ENCODE peak calls at places on chromosomes 5 and 9, in four cellular contexts. X, K, Y and T are unnamed samples.

GRCh38 chr9:99059074-99059894 is 45.6 kb upstream of the TGFBR1 start:
- DNase-seq in K (no peak), Y (no peak), X (no peak), T (no peak)

GRCh38 chr9:38443181-38443580 is 18.9 kb upstream of the IGFBPL1 start:
- DNase-seq in Y (no peak), X (no peak), K (peak; percentile 25), T (no peak)

GRCh38 chr5:170366276-170366675 is 22.9 kb downstream of the KCNMB1 start:
- DNase-seq in Y (no peak), X (no peak), K (no peak), T (no peak)

GRCh38 chr9:3962467-3962866 is 337.4 kb downstream of the GLIS3 start:
- DNase-seq in K (peak; percentile 64), X (no peak), Y (no peak), T (no peak)

GRCh38 chr5:66757219-66757833 is 161.1 kb downstream of the MAST4 start:
- DNase-seq in K (peak; percentile 89), Y (no peak), X (peak; percentile 60), T (no peak)

GRCh38 chr9:70484232-70485130 is 70.0 kb upstream of the KLF9 start:
- DNase-seq in X (peak; percentile 88), Y (no peak), K (peak; percentile 95), T (peak; percentile 49)

GRCh38 chr9:111198936-111199335 is 131.1 kb downstream of the OR2K2 start:
- DNase-seq in K (no peak), Y (no peak), X (no peak), T (no peak)

GRCh38 chr5:38433160-38433861 is 123.1 kb downstream of the LIFR start:
- DNase-seq in K (peak; percentile 93), X (no peak), Y (no peak), T (no peak)

GRCh38 chr5:54357371-54358058 is 47.1 kb upstream of the ARL15 start:
- DNase-seq in Y (no peak), K (no peak), X (no peak), T (no peak)

GRCh38 chr5:1118231-1118698 is 6.4 kb upstream of the SLC12A7 start:
- DNase-seq in Y (no peak), K (peak; percentile 52), X (no peak), T (no peak)

GRCh38 chr9:14263707-14264483 is 50.0 kb downstream of the NFIB start:
- DNase-seq in K (no peak), X (no peak), Y (no peak), T (no peak)

GRCh38 chr5:13034048-13034447 is 910.4 kb downstream of the DNAH5 start:
- DNase-seq in X (no peak), Y (no peak), K (no peak), T (no peak)

GRCh38 chr5:95621839-95622629 is 2.1 kb downstream of the GPR150 start:
- DNase-seq in K (no peak), X (no peak), Y (no peak), T (no peak)

GRCh38 chr5:160289721-160290120 is 22.6 kb downstream of the CCNJL start:
- DNase-seq in Y (no peak), K (no peak), X (no peak), T (no peak)

GRCh38 chr5:79694652-79695051 is 5.0 kb downstream of the CMYA5 start:
- DNase-seq in K (peak; percentile 65), X (no peak), Y (no peak), T (no peak)

GRCh38 chr9:16221350-16221749 is 649.1 kb downstream of the BNC2 start:
- DNase-seq in X (no peak), K (no peak), Y (no peak), T (no peak)

GRCh38 chr9:131707677-131708612 is 31.9 kb downstream of the RAPGEF1 start:
- DNase-seq in X (no peak), Y (no peak), K (peak; percentile 75), T (no peak)

GRCh38 chr5:161411156-161411555 is 135.4 kb downstream of the GABRB2 start:
- DNase-seq in X (no peak), Y (no peak), K (no peak), T (no peak)

GRCh38 chr5:36950586-36951457 is 74.3 kb downstream of the NIPBL start:
- DNase-seq in K (peak; percentile 49), X (no peak), Y (no peak), T (no peak)

GRCh38 chr9:83313771-83314170 is 224.4 kb downstream of the FRMD3 start:
- DNase-seq in Y (no peak), K (no peak), X (no peak), T (no peak)

GRCh38 chr5:181053760-181054122 is 13.7 kb downstream of the BTNL9 start:
- DNase-seq in Y (no peak), X (no peak), K (no peak), T (no peak)

GRCh38 chr9:93126151-93126781 is 7.8 kb downstream of the NINJ1 start:
- DNase-seq in Y (no peak), K (no peak), X (no peak), T (peak; percentile 15)

GRCh38 chr5:176812269-176813259 is 2.2 kb downstream of the UNC5A start:
- DNase-seq in X (peak; percentile 52), K (peak; percentile 27), Y (no peak), T (peak; percentile 98)

GRCh38 chr9:30713279-30713678 is 1671.2 kb upstream of the ACO1 start:
- DNase-seq in X (no peak), Y (no peak), K (no peak), T (no peak)

GRCh38 chr9:92543972-92544371 is 8.2 kb upstream of the ECM2 start:
- DNase-seq in K (no peak), X (no peak), Y (no peak), T (no peak)

GRCh38 chr9:76297721-76298239 is 96.4 kb downstream of the RFK start:
- DNase-seq in K (peak; percentile 48), X (no peak), Y (no peak), T (no peak)

GRCh38 chr9:138045541-138046490 is 168.2 kb downstream of the CACNA1B start:
- DNase-seq in K (no peak), Y (no peak), X (no peak), T (peak; percentile 15)

GRCh38 chr9:94979904-94980507 is 253.5 kb downstream of the AOPEP start:
- DNase-seq in X (no peak), Y (no peak), K (no peak), T (no peak)

GRCh38 chr5:169757016-169757415 is 119.9 kb downstream of the DOCK2 start:
- DNase-seq in X (no peak), Y (no peak), K (no peak), T (no peak)

GRCh38 chr5:543755-544674 is 19.8 kb upstream of the SLC9A3 start:
- DNase-seq in K (no peak), Y (no peak), X (no peak), T (no peak)

GRCh38 chr9:107059215-107059614 is 196.2 kb downstream of the ZNF462 start:
- DNase-seq in Y (no peak), X (peak; percentile 22), K (no peak), T (no peak)

GRCh38 chr5:132471006-132471907 is 19.3 kb downstream of the IRF1 start:
- DNase-seq in X (no peak), Y (no peak), K (no peak), T (no peak)

GRCh38 chr5:127092690-127093089 is 19.4 kb upstream of the C5orf63 start:
- DNase-seq in X (no peak), Y (no peak), K (peak; percentile 62), T (no peak)

GRCh38 chr9:92654481-92655301 is 15.2 kb downstream of the IPPK start:
- DNase-seq in X (no peak), Y (no peak), K (no peak), T (no peak)

GRCh38 chr5:14914193-14914592 is 42.6 kb upstream of the ANKH start:
- DNase-seq in Y (no peak), K (no peak), X (no peak), T (no peak)